ENCODE peak calls at places on chromosomes 12 and 14, in four cellular contexts. One of them, this sample, is unnamed.
A peak's percentile ranks its signal among the peaks of the same experiment; 100 is the strongest.

GRCh38 chr14:69012251-69012953 is 33.3 kb upstream of the ACTN1 start:
- DNase-seq in neural progenitor cell: no peak
- DNase-seq in smooth muscle cell of the brain vasculature: no peak
- DNase-seq in fibroblast of the aortic adventitia: peak; percentile 47
- DNase-seq in this sample: peak; percentile 22

GRCh38 chr14:90675399-90675798 is 140.8 kb downstream of the TTC7B start:
- DNase-seq in smooth muscle cell of the brain vasculature: no peak
- DNase-seq in neural progenitor cell: no peak
- DNase-seq in fibroblast of the aortic adventitia: peak; percentile 85
- DNase-seq in this sample: peak; percentile 84

GRCh38 chr12:14362347-14362746 is 3.1 kb upstream of the ATF7IP start:
- DNase-seq in fibroblast of the aortic adventitia: no peak
- DNase-seq in smooth muscle cell of the brain vasculature: no peak
- DNase-seq in neural progenitor cell: no peak
- DNase-seq in this sample: no peak

GRCh38 chr14:52370406-52370911 is 56.3 kb downstream of the PTGER2 start:
- DNase-seq in neural progenitor cell: no peak
- DNase-seq in smooth muscle cell of the brain vasculature: no peak
- DNase-seq in fibroblast of the aortic adventitia: no peak
- DNase-seq in this sample: no peak

GRCh38 chr12:52836042-52836466 is 1.9 kb upstream of the KRT79 start:
- DNase-seq in neural progenitor cell: no peak
- DNase-seq in fibroblast of the aortic adventitia: peak; percentile 60
- DNase-seq in smooth muscle cell of the brain vasculature: no peak
- DNase-seq in this sample: no peak

GRCh38 chr12:44851586-44851985 is 24.5 kb downstream of the NELL2 start:
- DNase-seq in smooth muscle cell of the brain vasculature: no peak
- DNase-seq in neural progenitor cell: no peak
- DNase-seq in fibroblast of the aortic adventitia: no peak
- DNase-seq in this sample: no peak

GRCh38 chr12:101857043-101857558 is 20.3 kb upstream of the DRAM1 start:
- DNase-seq in neural progenitor cell: no peak
- DNase-seq in fibroblast of the aortic adventitia: peak; percentile 78
- DNase-seq in smooth muscle cell of the brain vasculature: no peak
- DNase-seq in this sample: peak; percentile 60

GRCh38 chr12:18595406-18595805 is 142.4 kb downstream of the PLCZ1 start:
- DNase-seq in smooth muscle cell of the brain vasculature: no peak
- DNase-seq in neural progenitor cell: no peak
- DNase-seq in fibroblast of the aortic adventitia: no peak
- DNase-seq in this sample: no peak

GRCh38 chr12:122086641-122087285 is 8.2 kb downstream of the MLXIP start:
- DNase-seq in smooth muscle cell of the brain vasculature: no peak
- DNase-seq in fibroblast of the aortic adventitia: no peak
- DNase-seq in neural progenitor cell: no peak
- DNase-seq in this sample: no peak

GRCh38 chr12:70536650-70537049 is 100.6 kb downstream of the PTPRB start:
- DNase-seq in neural progenitor cell: no peak
- DNase-seq in fibroblast of the aortic adventitia: no peak
- DNase-seq in smooth muscle cell of the brain vasculature: no peak
- DNase-seq in this sample: no peak

GRCh38 chr14:104843442-104844305 is 21.4 kb upstream of the CEP170B start:
- DNase-seq in neural progenitor cell: peak; percentile 89
- DNase-seq in fibroblast of the aortic adventitia: no peak
- DNase-seq in smooth muscle cell of the brain vasculature: no peak
- DNase-seq in this sample: no peak

GRCh38 chr12:51511546-51512260 is 79.3 kb upstream of the SCN8A start:
- DNase-seq in fibroblast of the aortic adventitia: no peak
- DNase-seq in neural progenitor cell: no peak
- DNase-seq in smooth muscle cell of the brain vasculature: no peak
- DNase-seq in this sample: no peak

GRCh38 chr12:124316257-124316656 is 21.4 kb downstream of the RFLNA start:
- DNase-seq in smooth muscle cell of the brain vasculature: no peak
- DNase-seq in neural progenitor cell: no peak
- DNase-seq in fibroblast of the aortic adventitia: no peak
- DNase-seq in this sample: no peak

GRCh38 chr12:79886917-79887519 is 47.9 kb downstream of the PPP1R12A start:
- DNase-seq in neural progenitor cell: peak; percentile 42
- DNase-seq in smooth muscle cell of the brain vasculature: no peak
- DNase-seq in fibroblast of the aortic adventitia: peak; percentile 80
- DNase-seq in this sample: peak; percentile 45

GRCh38 chr14:50062438-50063039 is 53.8 kb downstream of the VCPKMT start:
- DNase-seq in fibroblast of the aortic adventitia: peak; percentile 62
- DNase-seq in neural progenitor cell: no peak
- DNase-seq in smooth muscle cell of the brain vasculature: no peak
- DNase-seq in this sample: no peak

GRCh38 chr12:71782007-71782406 is 27.3 kb downstream of the RAB21 start:
- DNase-seq in fibroblast of the aortic adventitia: no peak
- DNase-seq in neural progenitor cell: no peak
- DNase-seq in smooth muscle cell of the brain vasculature: no peak
- DNase-seq in this sample: no peak

GRCh38 chr14:78164226-78164853 is 5.8 kb upstream of the NRXN3 start:
- DNase-seq in neural progenitor cell: peak; percentile 75
- DNase-seq in fibroblast of the aortic adventitia: no peak
- DNase-seq in smooth muscle cell of the brain vasculature: no peak
- DNase-seq in this sample: no peak

GRCh38 chr12:89574736-89575208 is 48.9 kb upstream of the POC1B start:
- DNase-seq in fibroblast of the aortic adventitia: peak; percentile 57
- DNase-seq in smooth muscle cell of the brain vasculature: peak; percentile 56
- DNase-seq in neural progenitor cell: no peak
- DNase-seq in this sample: peak; percentile 89

GRCh38 chr12:6047249-6048227 is 76.9 kb downstream of the VWF start:
- DNase-seq in neural progenitor cell: no peak
- DNase-seq in smooth muscle cell of the brain vasculature: no peak
- DNase-seq in fibroblast of the aortic adventitia: peak; percentile 29
- DNase-seq in this sample: peak; percentile 78

GRCh38 chr12:101781834-101782543 is 42.7 kb upstream of the SYCP3 start:
- DNase-seq in fibroblast of the aortic adventitia: peak; percentile 69
- DNase-seq in smooth muscle cell of the brain vasculature: no peak
- DNase-seq in neural progenitor cell: no peak
- DNase-seq in this sample: no peak

GRCh38 chr12:91210577-91210976 is 28.0 kb upstream of the DCN start:
- DNase-seq in smooth muscle cell of the brain vasculature: no peak
- DNase-seq in fibroblast of the aortic adventitia: no peak
- DNase-seq in neural progenitor cell: no peak
- DNase-seq in this sample: no peak

GRCh38 chr12:23262670-23263069 is 637.7 kb downstream of the ETNK1 start:
- DNase-seq in fibroblast of the aortic adventitia: no peak
- DNase-seq in smooth muscle cell of the brain vasculature: no peak
- DNase-seq in neural progenitor cell: no peak
- DNase-seq in this sample: no peak

GRCh38 chr12:115597157-115597712 is 680.3 kb downstream of the MED13L start:
- DNase-seq in neural progenitor cell: no peak
- DNase-seq in fibroblast of the aortic adventitia: peak; percentile 35
- DNase-seq in smooth muscle cell of the brain vasculature: no peak
- DNase-seq in this sample: peak; percentile 40

GRCh38 chr12:98154850-98155249 is 360.5 kb upstream of the TMPO start:
- DNase-seq in smooth muscle cell of the brain vasculature: no peak
- DNase-seq in fibroblast of the aortic adventitia: no peak
- DNase-seq in neural progenitor cell: peak; percentile 75
- DNase-seq in this sample: no peak

GRCh38 chr14:105487986-105488777 is 1.5 kb downstream of the CRIP1 start:
- DNase-seq in neural progenitor cell: no peak
- DNase-seq in fibroblast of the aortic adventitia: no peak
- DNase-seq in smooth muscle cell of the brain vasculature: no peak
- DNase-seq in this sample: no peak

GRCh38 chr12:15757553-15758255 is 31.5 kb downstream of the EPS8 start:
- DNase-seq in neural progenitor cell: no peak
- DNase-seq in fibroblast of the aortic adventitia: peak; percentile 80
- DNase-seq in smooth muscle cell of the brain vasculature: no peak
- DNase-seq in this sample: peak; percentile 86

GRCh38 chr14:80146941-80147340 is 64.4 kb downstream of the DIO2 start:
- DNase-seq in fibroblast of the aortic adventitia: no peak
- DNase-seq in neural progenitor cell: no peak
- DNase-seq in smooth muscle cell of the brain vasculature: no peak
- DNase-seq in this sample: peak; percentile 14

GRCh38 chr12:67661311-67662011 is 12.9 kb downstream of the DYRK2 start:
- DNase-seq in neural progenitor cell: no peak
- DNase-seq in fibroblast of the aortic adventitia: peak; percentile 65
- DNase-seq in smooth muscle cell of the brain vasculature: no peak
- DNase-seq in this sample: peak; percentile 76

GRCh38 chr14:36271939-36272907 is 48.2 kb downstream of the MBIP start:
- DNase-seq in neural progenitor cell: no peak
- DNase-seq in fibroblast of the aortic adventitia: peak; percentile 19
- DNase-seq in smooth muscle cell of the brain vasculature: no peak
- DNase-seq in this sample: peak; percentile 11

This sample was measured in fibroblast of gingiva.